ENCODE peak calls at places on chromosome 6, in eight cellular contexts. B is stimulated activated CD4-positive, alpha-beta T cell treated with anti-CD3 and anti-CD28 coated beads, Interleukin-4, amount 100 ng/mL, for 4 hours; F is HCEC 1CT; Q is AG08395; J is stromal cell of bone marrow; W is Right ventricle myocardium inferior; X is memory B cell; H is stimulated activated naive CD8-positive, alpha-beta T cell treated with anti-CD3 and anti-CD28 coated beads, Interleukin-15, Interleukin-2, amounts not matched to agents 100 U/mL and 50 U/mL, for 24 hours. T is an unnamed sample.

GRCh38 chr6:133184798-133185380 is 56.3 kb upstream of the EYA4 start:
- DNase-seq in B (no peak), F (peak; percentile 34), Q (peak; percentile 8), J (no peak), W (no peak), X (no peak), H (no peak), T (no peak)

GRCh38 chr6:91569071-91569470 is 982.2 kb upstream of the MAP3K7 start:
- DNase-seq in B (no peak), F (no peak), Q (no peak), J (no peak), W (no peak), X (no peak), H (no peak), T (no peak)

GRCh38 chr6:134419717-134420116 is 101.8 kb upstream of the SGK1 start:
- DNase-seq in B (no peak), F (no peak), Q (no peak), J (no peak), W (no peak), X (no peak), H (no peak), T (no peak)

GRCh38 chr6:70843328-70843918 is 113.4 kb downstream of the B3GAT2 start:
- DNase-seq in B (no peak), F (no peak), Q (no peak), J (no peak), W (no peak), X (no peak), H (no peak), T (no peak)

GRCh38 chr6:99349620-99350141 is at the start of gene FAXC:
- DNase-seq in B (no peak), F (no peak), Q (peak; percentile 26), J (no peak), W (peak; percentile 55), X (no peak), H (peak; percentile 14), T (no peak)

GRCh38 chr6:43817192-43817591 is 47.2 kb downstream of the VEGFA start:
- DNase-seq in B (peak; percentile 10), F (peak; percentile 36), Q (peak; percentile 49), J (peak; percentile 23), W (no peak), X (no peak), H (peak; percentile 34), T (no peak)

GRCh38 chr6:105424177-105424783 is 21.4 kb upstream of the PREP start:
- DNase-seq in B (peak; percentile 44), F (peak; percentile 41), Q (peak; percentile 74), J (no peak), W (no peak), X (peak; percentile 68), H (peak; percentile 65), T (peak; percentile 37)

GRCh38 chr6:25866011-25866410 is 8.0 kb downstream of the SLC17A3 start:
- DNase-seq in B (no peak), F (no peak), Q (no peak), J (no peak), W (no peak), X (no peak), H (no peak), T (no peak)

GRCh38 chr6:74731921-74732320 is 473.9 kb downstream of the COL12A1 start:
- DNase-seq in B (no peak), F (peak; percentile 47), Q (peak; percentile 36), J (peak; percentile 83), W (no peak), X (no peak), H (no peak), T (no peak)

GRCh38 chr6:88982720-88983119 is 19.3 kb upstream of the RNGTT start:
- DNase-seq in B (no peak), F (peak; percentile 84), Q (peak; percentile 86), J (peak; percentile 90), W (no peak), X (peak; percentile 43), H (no peak), T (no peak)

GRCh38 chr6:112117554-112117953 is 30.2 kb downstream of the FAM229B start:
- DNase-seq in B (no peak), F (peak; percentile 58), Q (peak; percentile 19), J (no peak), W (no peak), X (no peak), H (peak; percentile 13), T (no peak)

GRCh38 chr6:683742-684440 is 9.0 kb downstream of the EXOC2 start:
- DNase-seq in B (no peak), F (peak; percentile 85), Q (peak; percentile 69), J (peak; percentile 29), W (no peak), X (no peak), H (peak; percentile 15), T (no peak)

GRCh38 chr6:7087491-7087979 is 20.2 kb upstream of the RREB1 start:
- DNase-seq in B (peak; percentile 6), F (no peak), Q (no peak), J (no peak), W (no peak), X (no peak), H (peak; percentile 30), T (peak; percentile 21)

GRCh38 chr6:165092881-165093595 is 216.4 kb downstream of the C6orf118 start:
- DNase-seq in B (no peak), F (peak; percentile 22), Q (no peak), J (no peak), W (no peak), X (no peak), H (no peak), T (no peak)

GRCh38 chr6:130825772-130826441 is 1.3 kb upstream of the SMLR1 start:
- DNase-seq in B (no peak), F (no peak), Q (no peak), J (no peak), W (no peak), X (no peak), H (no peak), T (no peak)

GRCh38 chr6:26659042-26659359 is 545 bp downstream of the ZNF322 start:
- DNase-seq in B (no peak), F (no peak), Q (no peak), J (no peak), W (no peak), X (no peak), H (no peak), T (no peak)

GRCh38 chr6:157996918-157997702 is 15.4 kb downstream of the SYNJ2 start:
- DNase-seq in B (no peak), F (no peak), Q (no peak), J (no peak), W (no peak), X (no peak), H (no peak), T (no peak)

GRCh38 chr6:112851141-112851540 is 504.0 kb downstream of the RFPL4B start:
- DNase-seq in B (no peak), F (no peak), Q (no peak), J (no peak), W (no peak), X (no peak), H (no peak), T (no peak)

GRCh38 chr6:40378071-40378724 is 209.0 kb downstream of the LRFN2 start:
- DNase-seq in B (no peak), F (peak; percentile 24), Q (no peak), J (no peak), W (no peak), X (no peak), H (no peak), T (no peak)

GRCh38 chr6:127949251-127949650 is 48.4 kb upstream of the THEMIS start:
- DNase-seq in B (no peak), F (no peak), Q (no peak), J (no peak), W (no peak), X (no peak), H (no peak), T (no peak)

GRCh38 chr6:42523158-42523814 is 40.5 kb upstream of the UBR2 start:
- DNase-seq in B (no peak), F (no peak), Q (no peak), J (peak; percentile 16), W (no peak), X (no peak), H (no peak), T (no peak)

GRCh38 chr6:57262901-57263694 is 41.0 kb upstream of the RAB23 start:
- DNase-seq in B (no peak), F (peak; percentile 95), Q (peak; percentile 64), J (peak; percentile 94), W (no peak), X (no peak), H (no peak), T (no peak)

GRCh38 chr6:96394727-96395126 is 126.9 kb upstream of the UFL1 start:
- DNase-seq in B (no peak), F (no peak), Q (no peak), J (no peak), W (no peak), X (no peak), H (no peak), T (no peak)

GRCh38 chr6:143594647-143595046 is 83.1 kb upstream of the PHACTR2 start:
- DNase-seq in B (no peak), F (no peak), Q (no peak), J (no peak), W (peak; percentile 46), X (no peak), H (no peak), T (no peak)

GRCh38 chr6:2858678-2859324 is 17.1 kb upstream of the SERPINB1 start:
- DNase-seq in B (no peak), F (no peak), Q (no peak), J (no peak), W (no peak), X (peak; percentile 51), H (peak; percentile 54), T (no peak)

GRCh38 chr6:2164481-2164880 is 80.9 kb downstream of the GMDS start:
- DNase-seq in B (no peak), F (no peak), Q (no peak), J (no peak), W (no peak), X (no peak), H (no peak), T (no peak)

GRCh38 chr6:6546318-6547110 is 42.0 kb upstream of the LY86 start:
- DNase-seq in B (peak; percentile 18), F (no peak), Q (no peak), J (no peak), W (peak; percentile 80), X (peak; percentile 12), H (peak; percentile 38), T (peak; percentile 17)

GRCh38 chr6:42367353-42368011 is 84.2 kb downstream of the TRERF1 start:
- DNase-seq in B (no peak), F (no peak), Q (peak; percentile 39), J (no peak), W (no peak), X (peak; percentile 40), H (no peak), T (no peak)